ENCODE peak calls at places on chromosomes 4 and X, in five cellular contexts. One of them, this sample, is unnamed.

GRCh38 chr4:163554870-163555465 is 60.5 kb downstream of the TMA16 start:
- DNase-seq in activated naive CD4-positive, alpha-beta T cell treated with Interleukin-2 at 50 U/mL for 16 hours: no peak
- DNase-seq in epithelial cell of esophagus: peak
- DNase-seq in NCI-H2171: no peak
- DNase-seq in naive thymus-derived CD8-positive, alpha-beta T cell: no peak
- DNase-seq in this sample: no peak

GRCh38 chr4:182876006-182876405 is 41.2 kb downstream of the DCTD start:
- DNase-seq in activated naive CD4-positive, alpha-beta T cell treated with Interleukin-2 at 50 U/mL for 16 hours: no peak
- DNase-seq in epithelial cell of esophagus: no peak
- DNase-seq in NCI-H2171: no peak
- DNase-seq in naive thymus-derived CD8-positive, alpha-beta T cell: no peak
- DNase-seq in this sample: no peak

GRCh38 chrX:75547783-75548182 is 24.9 kb upstream of the ZDHHC15 start:
- DNase-seq in activated naive CD4-positive, alpha-beta T cell treated with Interleukin-2 at 50 U/mL for 16 hours: no peak
- DNase-seq in epithelial cell of esophagus: peak
- DNase-seq in NCI-H2171: no peak
- DNase-seq in naive thymus-derived CD8-positive, alpha-beta T cell: no peak
- DNase-seq in this sample: no peak

GRCh38 chrX:111181883-111182400 is 86.0 kb downstream of the PAK3 start:
- DNase-seq in activated naive CD4-positive, alpha-beta T cell treated with Interleukin-2 at 50 U/mL for 16 hours: no peak
- DNase-seq in epithelial cell of esophagus: no peak
- DNase-seq in NCI-H2171: peak
- DNase-seq in naive thymus-derived CD8-positive, alpha-beta T cell: no peak
- DNase-seq in this sample: no peak

GRCh38 chr4:113539408-113539807 is 222.1 kb downstream of the CAMK2D start:
- DNase-seq in activated naive CD4-positive, alpha-beta T cell treated with Interleukin-2 at 50 U/mL for 16 hours: peak
- DNase-seq in epithelial cell of esophagus: peak
- DNase-seq in NCI-H2171: no peak
- DNase-seq in naive thymus-derived CD8-positive, alpha-beta T cell: no peak
- DNase-seq in this sample: no peak

GRCh38 chrX:43467608-43468234 is 188.4 kb upstream of the MAOA start:
- DNase-seq in activated naive CD4-positive, alpha-beta T cell treated with Interleukin-2 at 50 U/mL for 16 hours: no peak
- DNase-seq in epithelial cell of esophagus: no peak
- DNase-seq in NCI-H2171: no peak
- DNase-seq in naive thymus-derived CD8-positive, alpha-beta T cell: no peak
- DNase-seq in this sample: no peak

GRCh38 chr4:14218641-14219040 is 591.1 kb upstream of the BOD1L1 start:
- DNase-seq in activated naive CD4-positive, alpha-beta T cell treated with Interleukin-2 at 50 U/mL for 16 hours: no peak
- DNase-seq in epithelial cell of esophagus: peak
- DNase-seq in NCI-H2171: no peak
- DNase-seq in naive thymus-derived CD8-positive, alpha-beta T cell: no peak
- DNase-seq in this sample: no peak

GRCh38 chr4:146237092-146237491 is 22.8 kb downstream of the REELD1 start:
- DNase-seq in activated naive CD4-positive, alpha-beta T cell treated with Interleukin-2 at 50 U/mL for 16 hours: no peak
- DNase-seq in epithelial cell of esophagus: no peak
- DNase-seq in NCI-H2171: no peak
- DNase-seq in naive thymus-derived CD8-positive, alpha-beta T cell: no peak
- DNase-seq in this sample: no peak

GRCh38 chr4:158169931-158170690 is 2.7 kb downstream of the GASK1B start:
- DNase-seq in activated naive CD4-positive, alpha-beta T cell treated with Interleukin-2 at 50 U/mL for 16 hours: no peak
- DNase-seq in epithelial cell of esophagus: peak
- DNase-seq in NCI-H2171: no peak
- DNase-seq in naive thymus-derived CD8-positive, alpha-beta T cell: no peak
- DNase-seq in this sample: no peak

GRCh38 chr4:30754021-30754420 is 33.9 kb downstream of the PCDH7 start:
- DNase-seq in activated naive CD4-positive, alpha-beta T cell treated with Interleukin-2 at 50 U/mL for 16 hours: no peak
- DNase-seq in epithelial cell of esophagus: peak
- DNase-seq in NCI-H2171: no peak
- DNase-seq in naive thymus-derived CD8-positive, alpha-beta T cell: no peak
- DNase-seq in this sample: no peak

GRCh38 chrX:40091691-40092421 is 5.9 kb downstream of the BCOR start:
- DNase-seq in activated naive CD4-positive, alpha-beta T cell treated with Interleukin-2 at 50 U/mL for 16 hours: no peak
- DNase-seq in epithelial cell of esophagus: no peak
- DNase-seq in NCI-H2171: no peak
- DNase-seq in naive thymus-derived CD8-positive, alpha-beta T cell: no peak
- DNase-seq in this sample: no peak

GRCh38 chr4:162959056-162959455 is 207.6 kb downstream of the NAF1 start:
- DNase-seq in activated naive CD4-positive, alpha-beta T cell treated with Interleukin-2 at 50 U/mL for 16 hours: no peak
- DNase-seq in epithelial cell of esophagus: peak
- DNase-seq in NCI-H2171: no peak
- DNase-seq in naive thymus-derived CD8-positive, alpha-beta T cell: no peak
- DNase-seq in this sample: no peak

GRCh38 chrX:108001218-108001814 is 19.1 kb upstream of the TEX13B start:
- DNase-seq in activated naive CD4-positive, alpha-beta T cell treated with Interleukin-2 at 50 U/mL for 16 hours: peak
- DNase-seq in epithelial cell of esophagus: peak
- DNase-seq in NCI-H2171: peak
- DNase-seq in naive thymus-derived CD8-positive, alpha-beta T cell: peak
- DNase-seq in this sample: no peak